ENCODE peak calls at places on chromosomes 7 and 10, in four cellular contexts. One of them, this sample, is unnamed.
A peak's percentile ranks its signal among the peaks of the same experiment; 100 is the strongest.

GRCh38 chr10:69452676-69453415 is 1.6 kb downstream of the TSPAN15 start:
- DNase-seq in neural progenitor cell: no peak
- DNase-seq in stimulated activated naive B cell treated with anti-CD40 and anti-IgM and Interleukin-4, amounts not matched to agents 10 μg/mL and 1 μg/mL and 100 μg/mL, for 72 hours: no peak
- DNase-seq in kidney epithelial cell: no peak
- DNase-seq in this sample: no peak

GRCh38 chr7:125480762-125481161 is 551.1 kb upstream of the POT1 start:
- DNase-seq in kidney epithelial cell: no peak
- DNase-seq in stimulated activated naive B cell treated with anti-CD40 and anti-IgM and Interleukin-4, amounts not matched to agents 10 μg/mL and 1 μg/mL and 100 μg/mL, for 72 hours: no peak
- DNase-seq in neural progenitor cell: no peak
- DNase-seq in this sample: no peak

GRCh38 chr7:17019106-17019505 is 137.3 kb upstream of the AGR3 start:
- DNase-seq in kidney epithelial cell: no peak
- DNase-seq in neural progenitor cell: no peak
- DNase-seq in stimulated activated naive B cell treated with anti-CD40 and anti-IgM and Interleukin-4, amounts not matched to agents 10 μg/mL and 1 μg/mL and 100 μg/mL, for 72 hours: no peak
- DNase-seq in this sample: no peak

GRCh38 chr10:86497621-86498020 is 24.0 kb downstream of the WAPL start:
- DNase-seq in kidney epithelial cell: no peak
- DNase-seq in stimulated activated naive B cell treated with anti-CD40 and anti-IgM and Interleukin-4, amounts not matched to agents 10 μg/mL and 1 μg/mL and 100 μg/mL, for 72 hours: no peak
- DNase-seq in neural progenitor cell: no peak
- DNase-seq in this sample: no peak

GRCh38 chr7:19024261-19024660 is 93.2 kb downstream of the TWIST1 start:
- DNase-seq in stimulated activated naive B cell treated with anti-CD40 and anti-IgM and Interleukin-4, amounts not matched to agents 10 μg/mL and 1 μg/mL and 100 μg/mL, for 72 hours: no peak
- DNase-seq in neural progenitor cell: no peak
- DNase-seq in kidney epithelial cell: peak; percentile 4
- DNase-seq in this sample: peak; percentile 44

GRCh38 chr7:106022193-106022821 is 59.2 kb downstream of the CDHR3 start:
- DNase-seq in kidney epithelial cell: no peak
- DNase-seq in neural progenitor cell: no peak
- DNase-seq in stimulated activated naive B cell treated with anti-CD40 and anti-IgM and Interleukin-4, amounts not matched to agents 10 μg/mL and 1 μg/mL and 100 μg/mL, for 72 hours: peak; percentile 33
- DNase-seq in this sample: no peak

GRCh38 chr10:7206407-7207127 is 204.3 kb downstream of the SFMBT2 start:
- DNase-seq in kidney epithelial cell: no peak
- DNase-seq in neural progenitor cell: no peak
- DNase-seq in stimulated activated naive B cell treated with anti-CD40 and anti-IgM and Interleukin-4, amounts not matched to agents 10 μg/mL and 1 μg/mL and 100 μg/mL, for 72 hours: no peak
- DNase-seq in this sample: no peak

GRCh38 chr7:122315507-122316466 is 11.2 kb upstream of the FEZF1 start:
- DNase-seq in kidney epithelial cell: no peak
- DNase-seq in neural progenitor cell: peak; percentile 68
- DNase-seq in stimulated activated naive B cell treated with anti-CD40 and anti-IgM and Interleukin-4, amounts not matched to agents 10 μg/mL and 1 μg/mL and 100 μg/mL, for 72 hours: no peak
- DNase-seq in this sample: no peak

GRCh38 chr10:77920495-77920894 is 6.1 kb downstream of the DLG5 start:
- DNase-seq in stimulated activated naive B cell treated with anti-CD40 and anti-IgM and Interleukin-4, amounts not matched to agents 10 μg/mL and 1 μg/mL and 100 μg/mL, for 72 hours: no peak
- DNase-seq in neural progenitor cell: no peak
- DNase-seq in kidney epithelial cell: no peak
- DNase-seq in this sample: no peak

GRCh38 chr10:86642499-86642898 is 11.8 kb upstream of the OPN4 start:
- DNase-seq in stimulated activated naive B cell treated with anti-CD40 and anti-IgM and Interleukin-4, amounts not matched to agents 10 μg/mL and 1 μg/mL and 100 μg/mL, for 72 hours: no peak
- DNase-seq in kidney epithelial cell: no peak
- DNase-seq in neural progenitor cell: no peak
- DNase-seq in this sample: no peak

GRCh38 chr10:4519691-4520402 is 306.2 kb upstream of the AKR1E2 start:
- DNase-seq in neural progenitor cell: no peak
- DNase-seq in kidney epithelial cell: no peak
- DNase-seq in stimulated activated naive B cell treated with anti-CD40 and anti-IgM and Interleukin-4, amounts not matched to agents 10 μg/mL and 1 μg/mL and 100 μg/mL, for 72 hours: no peak
- DNase-seq in this sample: no peak

GRCh38 chr10:132170561-132171361 is 16.0 kb upstream of the DPYSL4 start:
- DNase-seq in neural progenitor cell: no peak
- DNase-seq in kidney epithelial cell: no peak
- DNase-seq in stimulated activated naive B cell treated with anti-CD40 and anti-IgM and Interleukin-4, amounts not matched to agents 10 μg/mL and 1 μg/mL and 100 μg/mL, for 72 hours: no peak
- DNase-seq in this sample: no peak

GRCh38 chr10:102762401-102763015 is 18.8 kb downstream of the WBP1L start:
- DNase-seq in stimulated activated naive B cell treated with anti-CD40 and anti-IgM and Interleukin-4, amounts not matched to agents 10 μg/mL and 1 μg/mL and 100 μg/mL, for 72 hours: no peak
- DNase-seq in neural progenitor cell: no peak
- DNase-seq in kidney epithelial cell: no peak
- DNase-seq in this sample: no peak

GRCh38 chr10:16491933-16492332 is 29.7 kb downstream of the C1QL3 start:
- DNase-seq in stimulated activated naive B cell treated with anti-CD40 and anti-IgM and Interleukin-4, amounts not matched to agents 10 μg/mL and 1 μg/mL and 100 μg/mL, for 72 hours: no peak
- DNase-seq in neural progenitor cell: peak; percentile 6
- DNase-seq in kidney epithelial cell: no peak
- DNase-seq in this sample: no peak

GRCh38 chr7:96591900-96592676 is 117.6 kb downstream of the SEM1 start:
- DNase-seq in stimulated activated naive B cell treated with anti-CD40 and anti-IgM and Interleukin-4, amounts not matched to agents 10 μg/mL and 1 μg/mL and 100 μg/mL, for 72 hours: no peak
- DNase-seq in kidney epithelial cell: no peak
- DNase-seq in neural progenitor cell: peak; percentile 41
- DNase-seq in this sample: no peak

GRCh38 chr10:124245191-124245590 is 151.8 kb upstream of the CHST15 start:
- DNase-seq in kidney epithelial cell: no peak
- DNase-seq in neural progenitor cell: no peak
- DNase-seq in stimulated activated naive B cell treated with anti-CD40 and anti-IgM and Interleukin-4, amounts not matched to agents 10 μg/mL and 1 μg/mL and 100 μg/mL, for 72 hours: no peak
- DNase-seq in this sample: no peak

GRCh38 chr7:108030536-108030935 is 27.6 kb upstream of the LAMB1 start:
- DNase-seq in stimulated activated naive B cell treated with anti-CD40 and anti-IgM and Interleukin-4, amounts not matched to agents 10 μg/mL and 1 μg/mL and 100 μg/mL, for 72 hours: no peak
- DNase-seq in neural progenitor cell: no peak
- DNase-seq in kidney epithelial cell: no peak
- DNase-seq in this sample: no peak